ENCODE peak calls at places on chromosomes 1 and 21, in nine cellular contexts. R, Y, P, J, M, T, F, D and N are unnamed samples.

GRCh38 chr1:117674521-117675400 is 68.9 kb downstream of the TENT5C start:
- DNase-seq in Y (no peak), J (peak; percentile 45), R (no peak), P (no peak), D (peak; percentile 11), M (no peak), F (peak; percentile 28), T (no peak), N (no peak)

GRCh38 chr1:53295746-53296722 is 31.8 kb downstream of the LRP8 start:
- DNase-seq in M (no peak), D (peak; percentile 76), P (no peak), J (peak; percentile 74), R (no peak), T (no peak), F (no peak), Y (no peak), N (no peak)

GRCh38 chr1:48619529-48619928 is 147.5 kb upstream of the SPATA6 start:
- DNase-seq in M (no peak), D (no peak), T (no peak), J (peak; percentile 74), R (no peak), F (peak; percentile 3), P (no peak), Y (no peak), N (no peak)

GRCh38 chr21:33078907-33079582 is 9.1 kb downstream of the OLIG1 start:
- DNase-seq in D (no peak), P (no peak), M (no peak), Y (no peak), F (peak; percentile 84), T (no peak), R (peak; percentile 51), J (peak; percentile 23), N (peak; percentile 46)

GRCh38 chr1:234833118-234833517 is 223.1 kb upstream of the IRF2BP2 start:
- DNase-seq in Y (no peak), T (no peak), F (no peak), M (no peak), R (no peak), J (no peak), D (no peak), P (no peak), N (no peak)

GRCh38 chr1:19043579-19044443 is 87.3 kb upstream of the IFFO2 start:
- DNase-seq in J (peak; percentile 22), P (no peak), M (no peak), T (no peak), R (no peak), D (no peak), Y (no peak), F (no peak), N (no peak)

GRCh38 chr21:14114251-14114650 is 96.5 kb downstream of the LIPI start:
- DNase-seq in M (peak; percentile 80), R (no peak), J (peak; percentile 1), F (no peak), P (no peak), T (no peak), D (no peak), Y (no peak), N (no peak)

GRCh38 chr1:165666152-165666551 is 32.2 kb downstream of the ALDH9A1 start:
- DNase-seq in Y (no peak), J (no peak), F (peak; percentile 68), D (no peak), R (no peak), T (no peak), M (no peak), P (no peak), N (peak; percentile 82)

GRCh38 chr1:169557131-169557530 is 29.1 kb downstream of the F5 start:
- DNase-seq in P (no peak), J (no peak), Y (no peak), D (no peak), T (no peak), M (no peak), F (no peak), R (no peak), N (no peak)

GRCh38 chr21:45412909-45413581 is 8.1 kb downstream of the COL18A1 start:
- DNase-seq in Y (no peak), F (no peak), T (no peak), R (no peak), P (no peak), D (no peak), J (no peak), M (no peak), N (no peak)

GRCh38 chr1:107954121-107954520 is 10.9 kb downstream of the VAV3 start:
- DNase-seq in D (no peak), T (no peak), R (no peak), F (no peak), P (no peak), Y (no peak), J (no peak), M (no peak), N (no peak)

GRCh38 chr1:47769279-47769678 is 227.9 kb downstream of the TRABD2B start:
- DNase-seq in P (no peak), F (no peak), R (no peak), Y (no peak), D (no peak), M (no peak), T (no peak), J (no peak), N (no peak)

GRCh38 chr1:8497196-8497878 is 179.4 kb downstream of the SLC45A1 start:
- DNase-seq in P (no peak), T (no peak), D (no peak), J (no peak), R (no peak), F (peak; percentile 74), Y (no peak), M (no peak), N (peak; percentile 94)

GRCh38 chr1:37478451-37478871 is 4.1 kb downstream of the ZC3H12A start:
- DNase-seq in M (no peak), P (no peak), T (no peak), Y (no peak), J (peak; percentile 37), F (peak; percentile 77), D (no peak), R (peak; percentile 61), N (peak; percentile 80)

GRCh38 chr1:42834803-42835202 is 11.6 kb upstream of the ZNF691 start:
- DNase-seq in D (no peak), M (no peak), Y (no peak), T (no peak), P (no peak), R (no peak), J (no peak), F (no peak), N (no peak)

GRCh38 chr1:154574715-154575114 is 7.1 kb downstream of the CHRNB2 start:
- DNase-seq in J (peak; percentile 41), Y (no peak), T (peak; percentile 14), F (peak; percentile 49), P (no peak), M (peak; percentile 99), R (no peak), D (no peak), N (peak; percentile 44)

GRCh38 chr1:208190784-208191183 is 53.4 kb downstream of the PLXNA2 start:
- DNase-seq in P (no peak), J (peak; percentile 73), D (no peak), M (no peak), F (no peak), Y (no peak), R (no peak), T (no peak), N (no peak)

GRCh38 chr1:51559501-51559900 is 40.4 kb upstream of the EPS15 start:
- DNase-seq in P (no peak), R (no peak), Y (no peak), J (no peak), D (no peak), T (no peak), M (no peak), F (no peak), N (no peak)

GRCh38 chr1:27575861-27576331 is 28.0 kb downstream of the AHDC1 start:
- DNase-seq in P (no peak), M (peak; percentile 25), J (peak; percentile 98), T (no peak), R (no peak), Y (no peak), F (no peak), D (peak; percentile 76), N (peak; percentile 65)

GRCh38 chr1:88466899-88467580 is 217.0 kb upstream of the PKN2 start:
- DNase-seq in P (no peak), M (no peak), Y (no peak), T (no peak), F (no peak), R (no peak), D (no peak), J (no peak), N (no peak)

GRCh38 chr1:89575207-89575606 is 50.6 kb downstream of the LRRC8B start:
- DNase-seq in F (no peak), M (no peak), D (no peak), P (no peak), Y (no peak), R (no peak), T (no peak), J (no peak), N (no peak)

GRCh38 chr1:41404308-41404755 is 43.1 kb downstream of the FOXO6 start:
- DNase-seq in Y (no peak), T (no peak), P (no peak), J (peak; percentile 88), D (no peak), R (peak; percentile 35), M (peak; percentile 45), F (no peak), N (no peak)

GRCh38 chr1:1431006-1431844 is 4.3 kb upstream of the VWA1 start:
- DNase-seq in J (peak; percentile 70), D (no peak), F (no peak), R (no peak), T (no peak), P (no peak), Y (no peak), M (no peak), N (no peak)

GRCh38 chr1:81458186-81458585 is 342.5 kb upstream of the ADGRL2 start:
- DNase-seq in Y (no peak), J (no peak), D (no peak), P (no peak), F (no peak), R (no peak), T (no peak), M (no peak), N (no peak)

GRCh38 chr1:205936846-205937707 is 6.2 kb downstream of the SLC26A9 start:
- DNase-seq in P (no peak), F (peak; percentile 68), M (no peak), J (no peak), D (no peak), R (no peak), Y (no peak), T (no peak), N (peak; percentile 52)

GRCh38 chr21:42513151-42513984 is at the start of gene SLC37A1:
- DNase-seq in D (no peak), R (peak; percentile 52), P (peak; percentile 31), Y (peak; percentile 25), M (no peak), T (no peak), J (peak; percentile 88), F (no peak), N (no peak)

GRCh38 chr1:226432586-226433360 is 24.9 kb upstream of the PARP1 start:
- DNase-seq in D (no peak), R (no peak), T (no peak), Y (no peak), J (no peak), P (no peak), M (no peak), F (no peak), N (no peak)

GRCh38 chr1:6512245-6512907 is 20.9 kb upstream of the PLEKHG5 start:
- DNase-seq in M (no peak), J (peak; percentile 44), Y (no peak), P (no peak), T (no peak), F (no peak), R (no peak), D (peak; percentile 11), N (no peak)

GRCh38 chr1:100292711-100293110 is 26.7 kb downstream of the RTCA start:
- DNase-seq in P (no peak), T (no peak), D (no peak), J (no peak), M (no peak), Y (no peak), R (no peak), F (peak; percentile 3), N (no peak)

GRCh38 chr1:51962486-51963356 is 27.8 kb downstream of the RAB3B start:
- DNase-seq in P (no peak), J (no peak), D (no peak), F (no peak), R (no peak), M (no peak), Y (no peak), T (no peak), N (no peak)

GRCh38 chr1:17010601-17011438 is 908 bp downstream of the ATP13A2 start:
- DNase-seq in F (peak; percentile 13), D (no peak), P (no peak), Y (no peak), T (no peak), R (peak; percentile 24), J (peak; percentile 71), M (peak; percentile 3), N (peak; percentile 54)